ENCODE peak calls at places on chromosomes 1 and 21, in four cellular contexts. One of them, this sample, is unnamed.

GRCh38 chr1:19140465-19140864 is 69.6 kb downstream of the UBR4 start:
- DNase-seq in heart right ventricle: peak; percentile 17
- DNase-seq in left ventricle myocardium superior: peak; percentile 34
- DNase-seq in H4: no peak
- DNase-seq in this sample: no peak

GRCh38 chr1:83918688-83919285 is 80.1 kb downstream of the TTLL7 start:
- DNase-seq in heart right ventricle: no peak
- DNase-seq in H4: no peak
- DNase-seq in left ventricle myocardium superior: no peak
- DNase-seq in this sample: no peak

GRCh38 chr1:46152021-46152420 is 19.6 kb upstream of the PIK3R3 start:
- DNase-seq in heart right ventricle: no peak
- DNase-seq in H4: no peak
- DNase-seq in left ventricle myocardium superior: no peak
- DNase-seq in this sample: no peak

GRCh38 chr1:168637350-168637991 is 61.1 kb downstream of the XCL1 start:
- DNase-seq in H4: peak; percentile 71
- DNase-seq in heart right ventricle: no peak
- DNase-seq in left ventricle myocardium superior: no peak
- DNase-seq in this sample: no peak

GRCh38 chr21:37292041-37292440 is 24.9 kb upstream of the VPS26C start:
- DNase-seq in heart right ventricle: no peak
- DNase-seq in left ventricle myocardium superior: no peak
- DNase-seq in H4: no peak
- DNase-seq in this sample: no peak

GRCh38 chr1:73804935-73805334 is 393.0 kb downstream of the LRRIQ3 start:
- DNase-seq in H4: no peak
- DNase-seq in heart right ventricle: no peak
- DNase-seq in left ventricle myocardium superior: no peak
- DNase-seq in this sample: no peak

GRCh38 chr1:221991221-221991620 is 249.3 kb upstream of the DUSP10 start:
- DNase-seq in heart right ventricle: no peak
- DNase-seq in left ventricle myocardium superior: no peak
- DNase-seq in H4: no peak
- DNase-seq in this sample: no peak

GRCh38 chr1:198880818-198881597 is 242.2 kb downstream of the PTPRC start:
- DNase-seq in heart right ventricle: no peak
- DNase-seq in left ventricle myocardium superior: no peak
- DNase-seq in H4: peak; percentile 80
- DNase-seq in this sample: no peak

GRCh38 chr1:60129916-60130315 is 56.3 kb upstream of the C1orf87 start:
- DNase-seq in H4: peak; percentile 15
- DNase-seq in left ventricle myocardium superior: no peak
- DNase-seq in heart right ventricle: no peak
- DNase-seq in this sample: no peak

GRCh38 chr1:179104851-179105250 is 23.0 kb downstream of the TOR3A start:
- DNase-seq in heart right ventricle: no peak
- DNase-seq in H4: no peak
- DNase-seq in left ventricle myocardium superior: no peak
- DNase-seq in this sample: no peak

GRCh38 chr21:43754948-43755781 is 20.9 kb downstream of the CSTB start:
- DNase-seq in H4: no peak
- DNase-seq in heart right ventricle: no peak
- DNase-seq in left ventricle myocardium superior: peak; percentile 64
- DNase-seq in this sample: no peak

GRCh38 chr21:24895885-24896734 is 711.2 kb downstream of the MRPL39 start:
- DNase-seq in heart right ventricle: no peak
- DNase-seq in left ventricle myocardium superior: no peak
- DNase-seq in H4: peak; percentile 66
- DNase-seq in this sample: no peak

GRCh38 chr1:216186816-216187215 is 236.4 kb downstream of the USH2A start:
- DNase-seq in left ventricle myocardium superior: no peak
- DNase-seq in H4: peak; percentile 66
- DNase-seq in heart right ventricle: no peak
- DNase-seq in this sample: no peak

GRCh38 chr1:146020058-146020738 is 1.3 kb downstream of the HJV start:
- DNase-seq in H4: no peak
- DNase-seq in heart right ventricle: no peak
- DNase-seq in left ventricle myocardium superior: no peak
- DNase-seq in this sample: no peak

GRCh38 chr1:211257831-211258225 is 1.3 kb upstream of the RCOR3 start:
- DNase-seq in left ventricle myocardium superior: no peak
- DNase-seq in H4: no peak
- DNase-seq in heart right ventricle: no peak
- DNase-seq in this sample: no peak